ENCODE peak calls at places on chromosomes 1 and 21, in nine cellular contexts. One of them, this sample, is unnamed.

GRCh38 chr21:33362044-33362555 is 37.3 kb downstream of the IFNAR1 start:
- DNase-seq in aorta: no peak
- DNase-seq in NCI-H460: no peak
- DNase-seq in HuH-7.5: no peak
- DNase-seq in GM12891: no peak
- DNase-seq in ELR: no peak
- DNase-seq in AML-193: peak; percentile 89
- DNase-seq in HCT116: no peak
- DNase-seq in body of pancreas: peak; percentile 28
- DNase-seq in this sample: no peak

GRCh38 chr1:62327360-62328051 is 8.3 kb upstream of the KANK4 start:
- DNase-seq in aorta: no peak
- DNase-seq in NCI-H460: no peak
- DNase-seq in HuH-7.5: no peak
- DNase-seq in GM12891: no peak
- DNase-seq in ELR: no peak
- DNase-seq in AML-193: no peak
- DNase-seq in HCT116: no peak
- DNase-seq in body of pancreas: no peak
- DNase-seq in this sample: no peak

GRCh38 chr1:151990856-151991198 is 2.8 kb downstream of the S100A10 start:
- DNase-seq in aorta: no peak
- DNase-seq in NCI-H460: peak; percentile 64
- DNase-seq in HuH-7.5: no peak
- DNase-seq in GM12891: no peak
- DNase-seq in ELR: peak; percentile 71
- DNase-seq in AML-193: no peak
- DNase-seq in HCT116: no peak
- DNase-seq in body of pancreas: peak; percentile 45
- DNase-seq in this sample: no peak

GRCh38 chr1:25001125-25001915 is 71.2 kb upstream of the RUNX3 start:
- DNase-seq in aorta: no peak
- DNase-seq in NCI-H460: no peak
- DNase-seq in HuH-7.5: no peak
- DNase-seq in GM12891: no peak
- DNase-seq in ELR: no peak
- DNase-seq in AML-193: no peak
- DNase-seq in HCT116: no peak
- DNase-seq in body of pancreas: no peak
- DNase-seq in this sample: no peak

GRCh38 chr1:92958203-92958970 is 2.9 kb downstream of the DIPK1A start:
- DNase-seq in aorta: no peak
- DNase-seq in NCI-H460: no peak
- DNase-seq in HuH-7.5: no peak
- DNase-seq in GM12891: no peak
- DNase-seq in ELR: no peak
- DNase-seq in AML-193: no peak
- DNase-seq in HCT116: no peak
- DNase-seq in body of pancreas: no peak
- DNase-seq in this sample: no peak

GRCh38 chr1:221620437-221621384 is 121.2 kb downstream of the DUSP10 start:
- DNase-seq in aorta: no peak
- DNase-seq in NCI-H460: no peak
- DNase-seq in HuH-7.5: no peak
- DNase-seq in GM12891: no peak
- DNase-seq in ELR: peak; percentile 5
- DNase-seq in AML-193: no peak
- DNase-seq in HCT116: no peak
- DNase-seq in body of pancreas: no peak
- DNase-seq in this sample: no peak

GRCh38 chr1:22662318-22662717 is 9.3 kb downstream of the C1QB start:
- DNase-seq in aorta: no peak
- DNase-seq in NCI-H460: no peak
- DNase-seq in HuH-7.5: no peak
- DNase-seq in GM12891: no peak
- DNase-seq in ELR: peak; percentile 33
- DNase-seq in AML-193: no peak
- DNase-seq in HCT116: peak; percentile 76
- DNase-seq in body of pancreas: no peak
- DNase-seq in this sample: no peak

GRCh38 chr1:9825101-9826074 is 1.6 kb upstream of the CLSTN1 start:
- DNase-seq in aorta: peak; percentile 87
- DNase-seq in NCI-H460: peak; percentile 17
- DNase-seq in HuH-7.5: peak; percentile 60
- DNase-seq in GM12891: no peak
- DNase-seq in ELR: peak; percentile 79
- DNase-seq in AML-193: peak; percentile 72
- DNase-seq in HCT116: peak; percentile 77
- DNase-seq in body of pancreas: peak; percentile 94
- DNase-seq in this sample: no peak

GRCh38 chr1:226466301-226466700 is 58.4 kb upstream of the PARP1 start:
- DNase-seq in aorta: no peak
- DNase-seq in NCI-H460: no peak
- DNase-seq in HuH-7.5: no peak
- DNase-seq in GM12891: no peak
- DNase-seq in ELR: no peak
- DNase-seq in AML-193: no peak
- DNase-seq in HCT116: no peak
- DNase-seq in body of pancreas: no peak
- DNase-seq in this sample: no peak

GRCh38 chr1:93694833-93695232 is 13.2 kb upstream of the BCAR3 start:
- DNase-seq in aorta: no peak
- DNase-seq in NCI-H460: no peak
- DNase-seq in HuH-7.5: no peak
- DNase-seq in GM12891: no peak
- DNase-seq in ELR: no peak
- DNase-seq in AML-193: no peak
- DNase-seq in HCT116: no peak
- DNase-seq in body of pancreas: no peak
- DNase-seq in this sample: no peak

GRCh38 chr21:42731264-42732032 is 78.0 kb downstream of the PDE9A start:
- DNase-seq in aorta: no peak
- DNase-seq in NCI-H460: no peak
- DNase-seq in HuH-7.5: no peak
- DNase-seq in GM12891: no peak
- DNase-seq in ELR: no peak
- DNase-seq in AML-193: no peak
- DNase-seq in HCT116: peak; percentile 54
- DNase-seq in body of pancreas: peak; percentile 64
- DNase-seq in this sample: peak; percentile 47

GRCh38 chr1:171645553-171646336 is 6.7 kb downstream of the MYOC start:
- DNase-seq in aorta: peak; percentile 85
- DNase-seq in NCI-H460: no peak
- DNase-seq in HuH-7.5: no peak
- DNase-seq in GM12891: no peak
- DNase-seq in ELR: no peak
- DNase-seq in AML-193: no peak
- DNase-seq in HCT116: no peak
- DNase-seq in body of pancreas: peak; percentile 30
- DNase-seq in this sample: peak; percentile 84

GRCh38 chr1:43554444-43554992 is 23.8 kb downstream of the PTPRF start:
- DNase-seq in aorta: no peak
- DNase-seq in NCI-H460: peak; percentile 17
- DNase-seq in HuH-7.5: peak; percentile 62
- DNase-seq in GM12891: no peak
- DNase-seq in ELR: peak; percentile 68
- DNase-seq in AML-193: peak; percentile 45
- DNase-seq in HCT116: peak; percentile 21
- DNase-seq in body of pancreas: no peak
- DNase-seq in this sample: no peak

GRCh38 chr1:53618218-53619087 is 120.5 kb downstream of the GLIS1 start:
- DNase-seq in aorta: no peak
- DNase-seq in NCI-H460: no peak
- DNase-seq in HuH-7.5: no peak
- DNase-seq in GM12891: no peak
- DNase-seq in ELR: no peak
- DNase-seq in AML-193: no peak
- DNase-seq in HCT116: no peak
- DNase-seq in body of pancreas: no peak
- DNase-seq in this sample: peak; percentile 33

GRCh38 chr1:91742848-91743292 is 143.1 kb downstream of the TGFBR3 start:
- DNase-seq in aorta: peak; percentile 87
- DNase-seq in NCI-H460: no peak
- DNase-seq in HuH-7.5: no peak
- DNase-seq in GM12891: no peak
- DNase-seq in ELR: peak; percentile 15
- DNase-seq in AML-193: no peak
- DNase-seq in HCT116: no peak
- DNase-seq in body of pancreas: peak; percentile 74
- DNase-seq in this sample: no peak

GRCh38 chr1:65509912-65510680 is 89.6 kb downstream of the LEPR start:
- DNase-seq in aorta: no peak
- DNase-seq in NCI-H460: no peak
- DNase-seq in HuH-7.5: no peak
- DNase-seq in GM12891: no peak
- DNase-seq in ELR: peak; percentile 81
- DNase-seq in AML-193: no peak
- DNase-seq in HCT116: no peak
- DNase-seq in body of pancreas: no peak
- DNase-seq in this sample: no peak

GRCh38 chr21:43726686-43727570 is 8.0 kb downstream of the PDXK start:
- DNase-seq in aorta: peak; percentile 78
- DNase-seq in NCI-H460: no peak
- DNase-seq in HuH-7.5: no peak
- DNase-seq in GM12891: no peak
- DNase-seq in ELR: no peak
- DNase-seq in AML-193: no peak
- DNase-seq in HCT116: no peak
- DNase-seq in body of pancreas: no peak
- DNase-seq in this sample: no peak

GRCh38 chr21:32350211-32350980 is 42.4 kb downstream of the URB1 start:
- DNase-seq in aorta: no peak
- DNase-seq in NCI-H460: no peak
- DNase-seq in HuH-7.5: no peak
- DNase-seq in GM12891: no peak
- DNase-seq in ELR: no peak
- DNase-seq in AML-193: no peak
- DNase-seq in HCT116: no peak
- DNase-seq in body of pancreas: no peak
- DNase-seq in this sample: no peak

GRCh38 chr1:38804062-38804886 is 55.3 kb downstream of the RRAGC start:
- DNase-seq in aorta: no peak
- DNase-seq in NCI-H460: no peak
- DNase-seq in HuH-7.5: no peak
- DNase-seq in GM12891: peak; percentile 37
- DNase-seq in ELR: peak; percentile 15
- DNase-seq in AML-193: no peak
- DNase-seq in HCT116: no peak
- DNase-seq in body of pancreas: no peak
- DNase-seq in this sample: no peak

GRCh38 chr1:60911980-60912692 is 170.2 kb upstream of the NFIA start:
- DNase-seq in aorta: no peak
- DNase-seq in NCI-H460: no peak
- DNase-seq in HuH-7.5: no peak
- DNase-seq in GM12891: no peak
- DNase-seq in ELR: no peak
- DNase-seq in AML-193: no peak
- DNase-seq in HCT116: no peak
- DNase-seq in body of pancreas: no peak
- DNase-seq in this sample: no peak

GRCh38 chr21:44846485-44847260 is 26.8 kb downstream of the PTTG1IP start:
- DNase-seq in aorta: peak; percentile 84
- DNase-seq in NCI-H460: no peak
- DNase-seq in HuH-7.5: no peak
- DNase-seq in GM12891: no peak
- DNase-seq in ELR: peak; percentile 65
- DNase-seq in AML-193: peak; percentile 53
- DNase-seq in HCT116: no peak
- DNase-seq in body of pancreas: peak; percentile 37
- DNase-seq in this sample: peak; percentile 82

GRCh38 chr1:117605164-117605810 is 561 bp upstream of the TENT5C start:
- DNase-seq in aorta: peak; percentile 83
- DNase-seq in NCI-H460: no peak
- DNase-seq in HuH-7.5: no peak
- DNase-seq in GM12891: no peak
- DNase-seq in ELR: peak; percentile 21
- DNase-seq in AML-193: no peak
- DNase-seq in HCT116: no peak
- DNase-seq in body of pancreas: peak; percentile 71
- DNase-seq in this sample: peak; percentile 80

GRCh38 chr1:200206761-200207160 is 179.3 kb downstream of the NR5A2 start:
- DNase-seq in aorta: no peak
- DNase-seq in NCI-H460: no peak
- DNase-seq in HuH-7.5: no peak
- DNase-seq in GM12891: no peak
- DNase-seq in ELR: peak; percentile 34
- DNase-seq in AML-193: no peak
- DNase-seq in HCT116: no peak
- DNase-seq in body of pancreas: no peak
- DNase-seq in this sample: no peak

GRCh38 chr1:150309758-150310495 is 11.4 kb upstream of the PRPF3 start:
- DNase-seq in aorta: peak; percentile 17
- DNase-seq in NCI-H460: no peak
- DNase-seq in HuH-7.5: no peak
- DNase-seq in GM12891: no peak
- DNase-seq in ELR: no peak
- DNase-seq in AML-193: no peak
- DNase-seq in HCT116: no peak
- DNase-seq in body of pancreas: no peak
- DNase-seq in this sample: no peak

This sample was measured in coronary artery.